ENCODE peak calls at places on chromosomes 13 and 19, in nine cellular contexts. O, S, C, G, U, E, Z, W and A are unnamed samples.

GRCh38 chr13:31213681-31214289 is 14.0 kb downstream of the B3GLCT start:
- DNase-seq in O (no peak), S (no peak), C (no peak), G (peak; percentile 39), U (no peak), E (no peak), Z (no peak), W (no peak), A (no peak)

GRCh38 chr13:113741101-113741731 is 17.8 kb upstream of the TMEM255B start:
- DNase-seq in O (no peak), S (no peak), C (no peak), G (no peak), U (peak; percentile 90), E (no peak), Z (no peak), W (no peak), A (no peak)

GRCh38 chr19:11451942-11452813 is 16.7 kb downstream of the PRKCSH start:
- DNase-seq in O (no peak), S (peak; percentile 62), C (no peak), G (no peak), U (no peak), E (peak; percentile 59), Z (no peak), W (no peak), A (no peak)

GRCh38 chr19:3604227-3604986 is 2.3 kb downstream of the TBXA2R start:
- DNase-seq in O (no peak), S (no peak), C (peak; percentile 60), G (no peak), U (no peak), E (no peak), Z (no peak), W (no peak), A (no peak)

GRCh38 chr19:18197941-18198340 is 4.9 kb downstream of the MPV17L2 start:
- DNase-seq in O (no peak), S (no peak), C (no peak), G (no peak), U (no peak), E (no peak), Z (no peak), W (no peak), A (no peak)

GRCh38 chr13:106432636-106433035 is 102.8 kb downstream of the EFNB2 start:
- DNase-seq in O (no peak), S (no peak), C (no peak), G (no peak), U (no peak), E (no peak), Z (no peak), W (no peak), A (no peak)

GRCh38 chr13:37023871-37024270 is 23.3 kb downstream of the EXOSC8 start:
- DNase-seq in O (no peak), S (no peak), C (no peak), G (no peak), U (no peak), E (no peak), Z (no peak), W (no peak), A (no peak)

GRCh38 chr19:40286674-40287421 is 1.7 kb upstream of the AKT2 start:
- DNase-seq in O (no peak), S (no peak), C (no peak), G (no peak), U (no peak), E (no peak), Z (no peak), W (no peak), A (no peak)

GRCh38 chr13:72221276-72221962 is 354.4 kb upstream of the DACH1 start:
- DNase-seq in O (no peak), S (no peak), C (peak; percentile 55), G (no peak), U (peak; percentile 39), E (peak; percentile 86), Z (no peak), W (no peak), A (peak; percentile 20)

GRCh38 chr13:24709186-24709913 is 29.1 kb downstream of the ATP12A start:
- DNase-seq in O (peak; percentile 42), S (no peak), C (no peak), G (no peak), U (no peak), E (peak; percentile 26), Z (no peak), W (no peak), A (no peak)

GRCh38 chr13:113900646-113901045 is 36.8 kb upstream of the GAS6 start:
- DNase-seq in O (no peak), S (no peak), C (no peak), G (peak; percentile 68), U (no peak), E (no peak), Z (peak; percentile 17), W (no peak), A (no peak)

GRCh38 chr19:17473041-17473440 is 2.7 kb downstream of the SLC27A1 start:
- DNase-seq in O (no peak), S (no peak), C (no peak), G (no peak), U (peak; percentile 74), E (no peak), Z (no peak), W (no peak), A (peak; percentile 35)

GRCh38 chr13:46561691-46562090 is 8.7 kb downstream of the LRCH1 start:
- DNase-seq in O (no peak), S (no peak), C (no peak), G (no peak), U (no peak), E (no peak), Z (no peak), W (no peak), A (no peak)

GRCh38 chr19:4896372-4896771 is 6.3 kb downstream of the ARRDC5 start:
- DNase-seq in O (no peak), S (no peak), C (no peak), G (no peak), U (peak; percentile 68), E (no peak), Z (no peak), W (no peak), A (peak; percentile 34)

GRCh38 chr13:77509221-77509620 is 26.3 kb upstream of the SCEL start:
- DNase-seq in O (no peak), S (no peak), C (no peak), G (no peak), U (no peak), E (no peak), Z (no peak), W (no peak), A (no peak)

GRCh38 chr13:47289578-47289977 is 392.7 kb upstream of the HTR2A start:
- DNase-seq in O (no peak), S (no peak), C (no peak), G (no peak), U (no peak), E (no peak), Z (no peak), W (no peak), A (no peak)

GRCh38 chr13:110560606-110561334 is 752 bp downstream of the RAB20 start:
- DNase-seq in O (peak; percentile 37), S (peak; percentile 71), C (no peak), G (no peak), U (peak; percentile 37), E (peak; percentile 69), Z (no peak), W (no peak), A (peak; percentile 58)

GRCh38 chr13:37546087-37546486 is 52.5 kb downstream of the POSTN start:
- DNase-seq in O (no peak), S (no peak), C (no peak), G (no peak), U (no peak), E (no peak), Z (no peak), W (no peak), A (no peak)

GRCh38 chr19:39915848-39916215 is 18.6 kb downstream of the FCGBP start:
- DNase-seq in O (no peak), S (no peak), C (no peak), G (peak; percentile 55), U (no peak), E (no peak), Z (no peak), W (no peak), A (no peak)

GRCh38 chr13:68056816-68057710 is 826.9 kb upstream of the PCDH9 start:
- DNase-seq in O (no peak), S (no peak), C (no peak), G (no peak), U (no peak), E (peak; percentile 50), Z (no peak), W (no peak), A (no peak)
- TF ChIP-seq POLR2AphosphoS5 in O (no peak), S (no peak), C (no peak), G (no peak), U (no peak), E (no peak), Z (no peak), W (peak; percentile 26), A (no peak)

DNA sequence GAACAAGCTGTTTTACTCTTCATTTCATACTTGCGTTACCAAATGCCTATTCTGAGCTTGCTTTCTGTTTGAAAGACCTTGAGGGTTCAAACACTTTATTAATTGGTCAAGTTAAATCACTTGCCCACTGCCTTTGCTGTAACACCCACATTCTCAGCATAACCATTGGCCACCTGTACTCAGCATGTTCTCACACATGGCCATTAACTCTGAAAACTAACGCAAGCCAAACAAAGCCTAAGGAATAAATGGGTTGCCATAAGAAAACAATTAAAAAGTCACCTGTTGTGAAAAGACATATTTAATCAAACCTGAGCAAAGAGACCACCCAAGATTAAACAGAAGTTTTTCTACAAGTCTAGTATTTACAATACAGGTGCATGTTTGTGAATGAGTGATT is 517.2 kb upstream of the SPRY2 start:
- DNase-seq in O (no peak), S (no peak), C (no peak), G (no peak), U (no peak), E (peak; percentile 27), Z (no peak), W (no peak), A (no peak)
- TF ChIP-seq POLR2AphosphoS5 in O (no peak), S (no peak), C (no peak), G (no peak), U (no peak), E (no peak), Z (no peak), W (no peak), A (no peak)

DNA sequence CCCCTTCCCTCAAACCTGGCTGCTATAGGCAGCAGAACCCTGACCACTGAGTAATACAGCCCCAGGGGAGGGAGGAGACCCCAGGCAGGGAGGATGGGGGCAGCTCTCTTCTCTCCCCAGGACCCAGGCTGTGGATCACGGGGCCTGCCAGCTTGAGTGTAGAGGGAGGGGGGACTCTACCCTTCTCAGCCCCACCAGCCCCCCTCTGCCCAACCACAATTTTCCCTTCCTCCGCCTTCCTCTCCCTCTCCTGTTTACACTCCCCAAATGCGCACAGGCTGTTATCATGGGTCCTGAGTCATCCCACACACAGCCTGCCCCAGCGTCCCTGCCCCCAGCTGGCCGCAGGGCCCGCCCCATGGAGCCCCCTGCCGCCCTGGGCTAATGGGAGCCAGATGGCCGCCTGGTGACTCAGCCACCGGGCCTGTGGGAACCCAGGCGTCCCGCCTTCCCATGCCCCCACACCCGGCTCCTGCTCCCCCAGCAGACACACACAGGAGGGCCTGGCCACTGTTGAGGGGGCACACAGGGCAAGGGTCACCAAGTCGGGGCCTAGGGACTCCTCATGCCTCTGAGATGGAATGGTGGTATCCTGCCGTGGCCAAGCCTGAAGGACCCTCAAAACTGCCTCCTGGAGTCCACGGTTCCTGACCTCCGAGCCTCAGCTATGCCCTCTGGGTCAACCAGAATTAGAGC is 13.6 kb downstream of the CCDC97 start:
- DNase-seq in O (no peak), S (peak; percentile 84), C (peak; percentile 89), G (no peak), U (peak; percentile 49), E (peak; percentile 37), Z (no peak), W (no peak), A (peak; percentile 87)
- TF ChIP-seq POLR2AphosphoS5 in O (no peak), S (no peak), C (no peak), G (peak; percentile 62), U (peak; percentile 66), E (peak; percentile 10), Z (peak; percentile 39), W (peak; percentile 25), A (no peak)

GRCh38 chr19:48993175-48994034 is at the start of the genes GYS1 and RUVBL2:
- DNase-seq in O (peak; percentile 98), S (peak; percentile 99), C (peak; percentile 99), G (peak; percentile 100), U (peak; percentile 100), E (peak; percentile 100), Z (peak; percentile 99), W (peak; percentile 99), A (peak; percentile 99)
- TF ChIP-seq POLR2AphosphoS5 in O (peak; percentile 95), S (peak; percentile 97), C (peak; percentile 79), G (peak; percentile 99), U (peak; percentile 97), E (peak; percentile 97), Z (peak; percentile 81), W (peak; percentile 99), A (peak; percentile 85)